ENCODE peak calls at places on chromosomes 1 and 21, in six cellular contexts. Q is CD8-positive, alpha-beta memory T cell; S is SJCRH30; G is PC-3; C is neural progenitor cell; Z is sigmoid colon. P is an unnamed sample.
A peak's percentile ranks its signal among the peaks of the same experiment; 100 is the strongest.

GRCh38 chr1:225532240-225532944 is 104.6 kb upstream of the LBR start:
- DNase-seq in G (no peak), S (no peak), Q (no peak), Z (no peak), C (no peak), P (no peak)

GRCh38 chr1:154534263-154534844 is 24.1 kb downstream of the UBE2Q1 start:
- DNase-seq in Z (no peak), C (peak; percentile 70), G (peak; percentile 76), Q (no peak), S (peak; percentile 19), P (peak; percentile 65)

GRCh38 chr1:20037877-20038276 is 32.1 kb upstream of the PLA2G5 start:
- DNase-seq in C (no peak), S (no peak), G (peak; percentile 29), Q (no peak), Z (no peak), P (no peak)

GRCh38 chr1:241391926-241392710 is 35.1 kb upstream of the RGS7 start:
- DNase-seq in C (no peak), G (peak; percentile 89), Q (no peak), Z (no peak), S (no peak), P (no peak)

GRCh38 chr1:234728740-234729139 is 118.8 kb upstream of the IRF2BP2 start:
- DNase-seq in C (no peak), S (no peak), G (no peak), Z (peak; percentile 61), Q (no peak), P (no peak)

GRCh38 chr1:71083271-71083670 is 2.4 kb upstream of the ZRANB2 start:
- DNase-seq in S (no peak), G (no peak), C (no peak), Z (no peak), Q (no peak), P (no peak)

GRCh38 chr1:182367928-182368327 is 23.7 kb downstream of the GLUL start:
- DNase-seq in Q (no peak), C (no peak), G (no peak), S (no peak), Z (no peak), P (no peak)

GRCh38 chr1:7424352-7424890 is 346.7 kb upstream of the VAMP3 start:
- DNase-seq in S (no peak), G (no peak), C (no peak), Q (no peak), Z (peak; percentile 42), P (no peak)

GRCh38 chr1:46599044-46599970 is 4.8 kb downstream of the MKNK1 start:
- DNase-seq in S (no peak), Q (no peak), Z (no peak), C (no peak), G (no peak), P (no peak)

GRCh38 chr1:218592688-218593087 is 247.6 kb downstream of the TGFB2 start:
- DNase-seq in Q (no peak), C (no peak), S (no peak), G (peak; percentile 93), Z (no peak), P (peak; percentile 7)

GRCh38 chr21:32494946-32495703 is 82.6 kb downstream of the EVA1C start:
- DNase-seq in G (peak; percentile 89), Z (peak; percentile 20), C (no peak), Q (no peak), S (no peak), P (no peak)

GRCh38 chr1:53486395-53487026 is 27.3 kb downstream of the DMRTB1 start:
- DNase-seq in S (no peak), C (no peak), Z (no peak), Q (no peak), G (no peak), P (no peak)

GRCh38 chr1:87478231-87478630 is 149.6 kb downstream of the LMO4 start:
- DNase-seq in G (peak; percentile 28), Q (no peak), Z (no peak), C (peak; percentile 56), S (no peak), P (no peak)

GRCh38 chr1:16980473-16981268 is at the start of gene MFAP2:
- DNase-seq in S (no peak), Z (no peak), Q (no peak), G (no peak), C (peak; percentile 72), P (no peak)

GRCh38 chr1:187961895-187962294 is 1133.1 kb downstream of the PLA2G4A start:
- DNase-seq in S (no peak), C (peak; percentile 21), Z (no peak), Q (no peak), G (no peak), P (no peak)

GRCh38 chr21:35169574-35169973 is 120.5 kb upstream of the RUNX1 start:
- DNase-seq in Q (no peak), G (no peak), S (no peak), C (no peak), Z (no peak), P (no peak)

GRCh38 chr21:42199488-42200463 is 19.2 kb upstream of the ABCG1 start:
- DNase-seq in C (no peak), Z (no peak), Q (peak; percentile 55), S (no peak), G (peak; percentile 49), P (no peak)

GRCh38 chr1:159752135-159752580 is 28.6 kb upstream of the DUSP23 start:
- DNase-seq in Z (peak; percentile 85), G (no peak), S (no peak), Q (no peak), C (no peak), P (no peak)

GRCh38 chr1:159900086-159900680 is at the start of gene CFAP45:
- DNase-seq in G (peak; percentile 97), Z (peak; percentile 80), C (peak; percentile 98), Q (no peak), S (no peak), P (peak; percentile 17)

DNA sequence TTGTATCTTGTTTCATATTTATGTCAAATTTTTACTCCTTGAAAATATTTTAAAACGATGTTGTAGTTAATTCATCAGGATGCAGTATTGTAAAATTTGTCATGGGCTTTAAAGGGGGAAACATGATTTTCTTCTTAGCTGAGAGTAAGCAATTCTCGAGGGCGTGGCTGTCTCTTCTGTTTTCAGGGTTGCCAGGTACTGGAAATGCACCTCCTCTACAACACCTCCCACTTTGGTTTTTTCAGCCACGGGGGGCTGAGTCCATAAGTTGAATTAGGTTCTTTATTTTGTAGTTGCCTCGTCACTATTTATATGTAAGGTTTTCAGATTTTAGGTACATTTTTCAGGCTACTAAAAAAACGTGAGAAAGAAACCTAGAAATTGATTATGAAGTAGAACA is 64.0 kb downstream of the PRDM2 start:
- DNase-seq in Z (no peak), C (no peak), S (no peak), G (no peak), Q (peak; percentile 54), P (no peak)
- H3K4me1 ChIP-seq in Z (no peaks in the 10 kb centered on the region), C (peaks cover 42% of the 10 kb centered on the region), S (peaks cover 24% of the 10 kb centered on the region), G (peaks cover 44% of the 10 kb centered on the region), Q (peaks cover 67% of the 10 kb centered on the region), P (peaks cover 17% of the 10 kb centered on the region)

GRCh38 chr21:44018813-44019567 is 6.9 kb downstream of the TRAPPC10 start:
- DNase-seq in C (no peak), Q (no peak), S (no peak), G (no peak), Z (no peak), P (no peak)
- H3K4me1 ChIP-seq in C (peaks cover 10% of the 10 kb centered on the region), Q (peaks cover 85% of the 10 kb centered on the region), S (peaks cover 10% of the 10 kb centered on the region), G (peaks cover 8% of the 10 kb centered on the region), Z (no peaks in the 10 kb centered on the region), P (peaks cover 15% of the 10 kb centered on the region)

GRCh38 chr1:185044387-185044786 is 971 bp upstream of the RNF2 start:
- DNase-seq in S (no peak), C (no peak), G (no peak), Z (no peak), Q (no peak), P (no peak)
- H3K4me1 ChIP-seq in S (peaks cover 5% of the 10 kb centered on the region), C (peaks cover 13% of the 10 kb centered on the region), G (peaks cover 19% of the 10 kb centered on the region), Z (no peaks in the 10 kb centered on the region), Q (peaks cover 9% of the 10 kb centered on the region), P (peaks cover 7% of the 10 kb centered on the region)

GRCh38 chr1:117657031-117657430 is 51.2 kb downstream of the TENT5C start:
- DNase-seq in S (no peak), Q (peak; percentile 66), G (peak; percentile 82), Z (no peak), C (no peak), P (no peak)

GRCh38 chr1:117653732-117654484 is 48.1 kb downstream of the TENT5C start:
- DNase-seq in Z (no peak), Q (no peak), C (no peak), G (peak; percentile 32), S (no peak), P (no peak)

GRCh38 chr1:117656202-117656641 is 50.4 kb downstream of the TENT5C start:
- DNase-seq in Z (no peak), C (no peak), G (no peak), Q (peak; percentile 90), S (no peak), P (no peak)

GRCh38 chr1:117654485-117655219 is 48.8 kb downstream of the TENT5C start:
- DNase-seq in Q (no peak), Z (no peak), G (peak; percentile 37), S (no peak), C (no peak), P (no peak)

GRCh38 chr1:117655220-117655577 is 49.4 kb downstream of the TENT5C start:
- DNase-seq in S (no peak), G (peak; percentile 87), Q (no peak), C (no peak), Z (no peak), P (no peak)
- H3K4me1 ChIP-seq in S (no peaks in the 10 kb centered on the region), G (peaks cover 35% of the 10 kb centered on the region), Q (peaks cover 96% of the 10 kb centered on the region), C (no peaks in the 10 kb centered on the region), Z (no peaks in the 10 kb centered on the region), P (no peaks in the 10 kb centered on the region)

GRCh38 chr1:42311897-42312296 is 23.1 kb downstream of the FOXJ3 start:
- DNase-seq in G (no peak), Z (no peak), C (no peak), Q (no peak), S (no peak), P (no peak)
- H3K4me1 ChIP-seq in G (no peaks in the 10 kb centered on the region), Z (no peaks in the 10 kb centered on the region), C (peaks cover 4% of the 10 kb centered on the region), Q (peaks cover 33% of the 10 kb centered on the region), S (no peaks in the 10 kb centered on the region), P (peaks cover 20% of the 10 kb centered on the region)

DNA sequence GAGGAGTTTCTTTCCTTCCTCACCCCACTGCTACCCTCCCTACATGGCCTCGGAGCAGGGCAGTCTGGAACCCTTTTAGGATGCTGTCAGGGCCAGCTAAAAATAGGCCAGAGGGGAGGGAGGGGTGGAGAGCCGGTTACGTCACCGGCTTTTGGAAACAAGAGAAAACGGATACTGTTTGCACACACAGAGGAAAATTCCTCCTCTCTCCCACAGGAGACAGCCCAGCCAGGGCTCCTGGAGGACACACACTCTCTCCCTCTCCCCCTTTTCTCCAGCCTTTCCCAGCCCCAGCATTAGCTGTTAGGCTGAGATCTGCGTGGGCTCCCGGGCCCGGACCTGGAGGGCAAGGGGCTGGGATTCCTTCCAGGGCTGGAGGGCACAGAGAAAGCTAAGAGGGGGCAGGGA is 20.0 kb upstream of the ALDH4A1 start:
- DNase-seq in Q (no peak), S (peak; percentile 86), C (peak; percentile 58), G (peak; percentile 84), Z (peak; percentile 97), P (peak; percentile 41)
- H3K4me1 ChIP-seq in Q (peaks cover 56% of the 10 kb centered on the region), S (peaks cover 45% of the 10 kb centered on the region), C (peaks cover 14% of the 10 kb centered on the region), G (peaks cover 54% of the 10 kb centered on the region), Z (no peaks in the 10 kb centered on the region), P (no peaks in the 10 kb centered on the region)